ENCODE peak calls at places on chromosome 11, in ten cellular contexts. I is aorta; F is tibial artery; V is pancreas; E is colonic mucosa; O is mesendoderm; L is cardiac muscle cell; C is CD4-positive, alpha-beta T cell; N is SJCRH30; U is heart right ventricle. Q is an unnamed sample.

GRCh38 chr11:67057410-67057757 is 737 bp downstream of the RHOD start:
- DNase-seq in I (no peak), F (no peak), V (peak; percentile 71), E (no peak), O (no peak), L (no peak), C (no peak), N (no peak), U (peak; percentile 37), Q (no peak)

GRCh38 chr11:12157241-12157661 is 46.9 kb downstream of the MICAL2 start:
- DNase-seq in I (no peak), F (no peak), V (no peak), E (no peak), O (no peak), L (no peak), C (no peak), N (no peak), U (no peak), Q (no peak)

GRCh38 chr11:124101722-124102121 is 13.5 kb upstream of the VWA5A start:
- DNase-seq in I (no peak), F (no peak), V (no peak), E (no peak), O (no peak), L (no peak), C (no peak), N (no peak), U (no peak), Q (no peak)

GRCh38 chr11:20207781-20208621 is 47.7 kb upstream of the DBX1 start:
- DNase-seq in I (no peak), F (no peak), V (no peak), E (no peak), O (peak; percentile 72), L (peak; percentile 31), C (no peak), N (no peak), U (no peak), Q (no peak)

GRCh38 chr11:1340111-1340510 is 30.7 kb upstream of the TOLLIP start:
- DNase-seq in I (no peak), F (peak; percentile 51), V (no peak), E (peak; percentile 9), O (no peak), L (no peak), C (no peak), N (no peak), U (no peak), Q (no peak)

GRCh38 chr11:128776088-128776433 is 82.2 kb downstream of the FLI1 start:
- DNase-seq in I (no peak), F (no peak), V (no peak), E (no peak), O (peak; percentile 56), L (no peak), C (peak; percentile 23), N (no peak), U (no peak), Q (no peak)

GRCh38 chr11:71153005-71153395 is 99.4 kb downstream of the SHANK2 start:
- DNase-seq in I (no peak), F (no peak), V (no peak), E (peak; percentile 27), O (peak; percentile 68), L (no peak), C (no peak), N (no peak), U (no peak), Q (peak; percentile 21)

GRCh38 chr11:71240865-71241691 is 11.3 kb downstream of the SHANK2 start:
- DNase-seq in I (peak; percentile 71), F (no peak), V (no peak), E (no peak), O (peak; percentile 84), L (no peak), C (no peak), N (peak; percentile 21), U (no peak), Q (peak; percentile 65)

GRCh38 chr11:47533690-47534135 is 19.2 kb downstream of the CELF1 start:
- DNase-seq in I (no peak), F (no peak), V (no peak), E (no peak), O (no peak), L (no peak), C (no peak), N (no peak), U (no peak), Q (no peak)

DNA sequence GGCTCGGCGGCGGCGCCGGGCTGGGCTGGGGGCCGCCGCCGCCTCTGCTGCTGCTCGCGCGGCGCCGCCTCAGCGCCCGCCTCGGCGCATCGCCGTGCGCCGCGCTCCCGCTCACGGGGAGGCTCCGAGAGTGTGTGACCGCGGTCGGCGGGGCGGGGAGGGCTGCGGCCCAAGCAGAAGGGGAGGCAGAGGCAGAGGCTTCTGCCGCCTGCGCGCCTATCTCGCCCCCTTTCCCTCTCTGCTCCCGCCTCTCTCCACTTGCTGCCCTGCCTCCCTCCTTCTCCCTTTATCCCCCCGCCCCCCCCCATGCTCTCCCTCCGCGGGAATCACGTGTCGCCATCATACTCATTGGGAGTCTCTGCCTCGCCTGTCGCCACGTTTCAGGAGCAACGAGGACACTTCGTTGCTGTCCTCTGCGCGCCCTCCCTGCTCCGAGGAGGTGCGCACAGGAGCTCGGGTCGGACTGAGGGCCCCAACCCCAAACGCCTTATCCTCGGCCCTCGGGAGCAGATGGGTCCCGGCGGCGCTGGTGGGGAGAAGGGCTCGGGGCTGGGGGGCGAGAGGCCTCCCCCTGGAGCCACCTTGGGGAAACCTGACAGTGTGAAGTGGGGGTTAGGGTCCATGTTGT is at the start of gene GUCY1A2:
- DNase-seq in I (no peak), F (no peak), V (peak; percentile 22), E (no peak), O (peak; percentile 62), L (peak; percentile 46), C (no peak), N (peak; percentile 9), U (peak; percentile 28), Q (no peak)
- H3K27me3 ChIP-seq in I (no peaks in the 10 kb centered on the region), F (peaks cover 30% of the 10 kb centered on the region), V (peaks cover 4% of the 10 kb centered on the region), E (peaks cover 23% of the 10 kb centered on the region), O (peaks cover 3% of the 10 kb centered on the region), L (peaks cover 37% of the 10 kb centered on the region), C (peaks cover 41% of the 10 kb centered on the region), N (peaks cover 4% of the 10 kb centered on the region), U (peaks cover 46% of the 10 kb centered on the region), Q (peaks cover 41% of the 10 kb centered on the region)

DNA sequence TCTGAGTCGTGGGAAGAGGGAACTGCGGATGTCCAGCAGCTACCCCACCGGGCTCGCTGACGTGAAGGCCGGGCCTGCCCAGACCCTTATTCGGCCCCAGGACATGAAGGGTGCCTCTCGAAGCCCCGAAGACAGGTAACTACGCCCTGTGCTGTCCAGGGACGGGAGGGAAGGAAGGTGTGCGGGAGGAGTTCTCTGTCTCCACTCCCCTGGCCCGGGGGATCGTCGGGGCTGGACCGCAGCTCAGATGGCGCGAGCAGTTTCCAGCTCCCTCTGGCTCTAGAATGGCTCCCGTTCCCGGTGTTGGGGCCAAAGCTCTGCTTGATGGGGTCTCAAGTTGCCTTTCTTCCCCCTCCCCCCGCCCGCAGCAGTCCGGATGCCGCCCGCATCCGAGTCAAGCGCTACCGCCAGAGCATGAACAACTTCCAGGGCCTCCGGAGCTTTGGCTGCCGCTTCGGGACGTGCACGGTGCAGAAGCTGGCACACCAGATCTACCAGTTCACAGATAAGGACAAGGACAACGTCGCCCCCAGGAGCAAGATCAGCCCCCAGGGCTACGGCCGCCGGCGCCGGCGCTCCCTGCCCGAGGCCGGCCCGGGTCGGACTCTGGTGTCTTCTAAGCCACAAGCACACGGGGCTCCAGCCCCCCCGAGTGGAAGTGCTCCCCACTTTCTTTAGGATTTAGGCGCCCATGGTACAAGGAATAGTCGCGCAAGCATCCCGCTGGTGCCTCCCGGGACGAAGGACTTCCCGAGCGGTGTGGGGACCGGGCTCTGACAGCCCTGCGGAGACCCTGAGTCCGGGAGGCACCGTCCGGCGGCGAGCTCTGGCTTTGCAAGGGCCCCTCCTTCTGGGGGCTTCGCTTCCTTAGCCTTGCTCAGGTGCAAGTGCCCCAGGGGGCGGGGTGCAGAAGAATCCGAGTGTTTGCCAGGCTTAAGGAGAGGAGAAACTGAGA is 1.4 kb downstream of the ADM start:
- DNase-seq in I (peak; percentile 78), F (peak; percentile 74), V (peak; percentile 37), E (peak; percentile 53), O (peak; percentile 62), L (peak; percentile 60), C (no peak), N (no peak), U (peak; percentile 41), Q (no peak)
- H3K27me3 ChIP-seq in I (no peaks in the 10 kb centered on the region), F (no peaks in the 10 kb centered on the region), V (no peaks in the 10 kb centered on the region), E (no peaks in the 10 kb centered on the region), O (no peaks in the 10 kb centered on the region), L (peaks cover 23% of the 10 kb centered on the region), C (peaks cover 45% of the 10 kb centered on the region), N (no peaks in the 10 kb centered on the region), U (no peaks in the 10 kb centered on the region), Q (no peaks in the 10 kb centered on the region)

DNA sequence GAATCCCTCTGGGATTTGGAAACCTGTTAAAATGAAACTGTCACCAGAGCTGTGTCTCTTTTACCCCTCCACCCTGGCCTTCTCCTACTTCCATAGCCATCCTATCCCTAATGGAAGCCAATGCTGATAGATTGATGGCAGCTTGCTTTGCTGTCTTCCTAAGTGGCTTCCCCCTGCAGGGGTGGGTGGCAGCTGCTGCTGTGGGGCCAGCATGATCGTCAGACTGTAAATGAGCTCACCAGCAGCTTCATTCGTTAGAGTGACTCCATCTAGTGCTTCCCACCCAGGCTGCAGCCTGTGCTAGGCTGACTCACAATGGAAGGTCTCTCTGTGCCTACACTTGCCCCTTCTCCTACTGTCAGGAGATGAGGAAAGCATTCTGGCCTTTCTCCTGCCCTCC is 311.0 kb downstream of the BUD13 start:
- DNase-seq in I (no peak), F (no peak), V (no peak), E (no peak), O (peak; percentile 82), L (no peak), C (no peak), N (peak; percentile 6), U (no peak), Q (no peak)
- H3K27me3 ChIP-seq in I (no peaks in the 10 kb centered on the region), F (no peaks in the 10 kb centered on the region), V (no peaks in the 10 kb centered on the region), E (no peaks in the 10 kb centered on the region), O (no peaks in the 10 kb centered on the region), L (no peaks in the 10 kb centered on the region), C (no peaks in the 10 kb centered on the region), N (no peaks in the 10 kb centered on the region), U (peaks cover 14% of the 10 kb centered on the region), Q (peaks cover 13% of the 10 kb centered on the region)

GRCh38 chr11:116578971-116579687 is 193.7 kb downstream of the BUD13 start:
- DNase-seq in I (no peak), F (no peak), V (no peak), E (no peak), O (peak; percentile 89), L (no peak), C (no peak), N (no peak), U (peak; percentile 23), Q (no peak)

GRCh38 chr11:116579857-116580727 is 192.7 kb downstream of the BUD13 start:
- DNase-seq in I (no peak), F (no peak), V (no peak), E (no peak), O (peak; percentile 58), L (peak; percentile 28), C (no peak), N (no peak), U (no peak), Q (no peak)

GRCh38 chr11:116576523-116576922 is 196.3 kb downstream of the BUD13 start:
- DNase-seq in I (no peak), F (no peak), V (no peak), E (no peak), O (peak; percentile 77), L (no peak), C (no peak), N (no peak), U (no peak), Q (no peak)

GRCh38 chr11:116580828-116581227 is 192.0 kb downstream of the BUD13 start:
- DNase-seq in I (no peak), F (no peak), V (no peak), E (no peak), O (peak; percentile 87), L (peak; percentile 22), C (no peak), N (no peak), U (no peak), Q (no peak)

GRCh38 chr11:116577273-116577672 is 195.5 kb downstream of the BUD13 start:
- DNase-seq in I (no peak), F (no peak), V (no peak), E (no peak), O (no peak), L (no peak), C (no peak), N (no peak), U (no peak), Q (no peak)
- H3K27me3 ChIP-seq in I (no peaks in the 10 kb centered on the region), F (peaks cover 43% of the 10 kb centered on the region), V (no peaks in the 10 kb centered on the region), E (peaks cover 32% of the 10 kb centered on the region), O (peaks cover 4% of the 10 kb centered on the region), L (peaks cover 61% of the 10 kb centered on the region), C (peaks cover 49% of the 10 kb centered on the region), N (no peaks in the 10 kb centered on the region), U (peaks cover 42% of the 10 kb centered on the region), Q (peaks cover 57% of the 10 kb centered on the region)